ENCODE peak calls at places on chromosomes 13 and 19, in five cellular contexts. G is H7, A is cortex of kidney, B is IMR-90, N is left lung. Q is an unnamed sample.
A peak's percentile ranks its signal among the peaks of the same experiment; 100 is the strongest.

GRCh38 chr19:5143471-5144411 is 174.8 kb downstream of the KDM4B start:
- DNase-seq in G (peak; percentile 68), A (no peak), B (no peak), N (peak; percentile 67), Q (peak; percentile 46)

GRCh38 chr19:47112166-47112663 is 1.4 kb downstream of the ZC3H4 start:
- DNase-seq in G (peak; percentile 91), A (peak; percentile 60), B (peak; percentile 85), N (peak; percentile 97), Q (peak; percentile 79)

GRCh38 chr19:7705387-7706187 is 3.7 kb upstream of the FCER2 start:
- DNase-seq in G (peak; percentile 31), A (no peak), B (no peak), N (peak; percentile 91), Q (peak; percentile 92)

GRCh38 chr19:23283925-23284324 is 33.7 kb upstream of the ZNF724 start:
- DNase-seq in G (peak; percentile 68), A (no peak), B (peak; percentile 30), N (no peak), Q (no peak)

GRCh38 chr19:46704379-46705076 is 12.4 kb downstream of the PRKD2 start:
- DNase-seq in G (peak; percentile 93), A (no peak), B (no peak), N (peak; percentile 97), Q (peak; percentile 77)

GRCh38 chr13:112686364-112686763 is 3.5 kb upstream of the ATP11A start:
- DNase-seq in G (no peak), A (no peak), B (no peak), N (no peak), Q (no peak)

GRCh38 chr19:3653081-3653795 is 26.6 kb upstream of the CACTIN start:
- DNase-seq in G (no peak), A (no peak), B (no peak), N (no peak), Q (no peak)

GRCh38 chr13:48615017-48615416 is 38.7 kb upstream of the CYSLTR2 start:
- DNase-seq in G (no peak), A (no peak), B (no peak), N (no peak), Q (no peak)

GRCh38 chr13:53272873-53273272 is 244.3 kb downstream of the OLFM4 start:
- DNase-seq in G (peak; percentile 28), A (no peak), B (no peak), N (no peak), Q (no peak)

GRCh38 chr19:5692785-5693194 is 2.7 kb downstream of the RPL36 start:
- DNase-seq in G (no peak), A (no peak), B (no peak), N (no peak), Q (no peak)

GRCh38 chr13:113802090-113802531 is 43.1 kb downstream of the TMEM255B start:
- DNase-seq in G (peak; percentile 95), A (no peak), B (peak; percentile 72), N (peak; percentile 78), Q (peak; percentile 29)

GRCh38 chr19:48511321-48511731 is 309 bp downstream of the LMTK3 start:
- DNase-seq in G (no peak), A (no peak), B (no peak), N (no peak), Q (no peak)

GRCh38 chr19:861756-862528 is 2.5 kb downstream of the CFD start:
- DNase-seq in G (peak; percentile 98), A (no peak), B (no peak), N (peak; percentile 88), Q (no peak)

GRCh38 chr19:5434970-5435641 is 20.1 kb upstream of the ZNRF4 start:
- DNase-seq in G (peak; percentile 31), A (no peak), B (peak; percentile 94), N (no peak), Q (no peak)

GRCh38 chr19:5772416-5772815 is 12.1 kb downstream of the PRR22 start:
- DNase-seq in G (peak; percentile 32), A (no peak), B (no peak), N (no peak), Q (no peak)

GRCh38 chr13:43005460-43006236 is 13.6 kb upstream of the EPSTI1 start:
- DNase-seq in G (no peak), A (no peak), B (peak; percentile 32), N (no peak), Q (no peak)

GRCh38 chr13:64234255-64234654 is 2818.6 kb upstream of the PCDH20 start:
- DNase-seq in G (no peak), A (no peak), B (peak; percentile 65), N (no peak), Q (no peak)

GRCh38 chr13:30353060-30353459 is 45.7 kb upstream of the KATNAL1 start:
- DNase-seq in G (no peak), A (no peak), B (no peak), N (no peak), Q (no peak)

GRCh38 chr13:108572782-108573211 is 56.6 kb upstream of the MYO16 start:
- DNase-seq in G (no peak), A (no peak), B (no peak), N (no peak), Q (no peak)

GRCh38 chr19:38209671-38210457 is 14.2 kb downstream of the DPF1 start:
- DNase-seq in G (peak; percentile 91), A (no peak), B (peak; percentile 37), N (no peak), Q (no peak)

Q was measured in CD14-positive monocyte.